ENCODE peak calls at places on chromosomes 11 and 22, in five cellular contexts. V is cardiac muscle cell, N is Caco-2, F is GM06990, W is kidney. Z is an unnamed sample.

GRCh38 chr11:107696140-107696539 is 15.7 kb downstream of the SLN start:
- DNase-seq in N (no peak), V (no peak), F (no peak), W (no peak), Z (peak)

GRCh38 chr22:31040542-31041398 is 40.3 kb upstream of the SMTN start:
- DNase-seq in F (no peak), V (no peak), N (no peak), W (no peak), Z (no peak)

GRCh38 chr11:15754221-15754620 is 602.1 kb downstream of the SOX6 start:
- DNase-seq in W (no peak), N (no peak), V (no peak), F (no peak), Z (no peak)

GRCh38 chr11:78419327-78419726 is 1.7 kb upstream of the GAB2 start:
- DNase-seq in W (no peak), F (no peak), V (no peak), N (no peak), Z (peak)

GRCh38 chr22:37487559-37487958 is 1.4 kb upstream of the MFNG start:
- DNase-seq in F (no peak), W (no peak), V (no peak), N (no peak), Z (no peak)

GRCh38 chr11:117179048-117179999 is 781 bp downstream of the SIDT2 start:
- DNase-seq in N (peak), F (peak), W (peak), V (peak), Z (no peak)

GRCh38 chr11:19849107-19849789 is 136.6 kb downstream of the NAV2 start:
- DNase-seq in F (no peak), N (no peak), W (no peak), V (peak), Z (no peak)

GRCh38 chr11:17598700-17599459 is 51.8 kb downstream of the OTOG start:
- DNase-seq in N (peak), F (peak), W (peak), V (peak), Z (no peak)

GRCh38 chr11:45180888-45181594 is 34.6 kb downstream of the PRDM11 start:
- DNase-seq in V (no peak), N (peak), F (no peak), W (peak), Z (no peak)
- H3K4me3 ChIP-seq in V (peak), N (peak), F (peak), W (peak), Z (peak)

DNA sequence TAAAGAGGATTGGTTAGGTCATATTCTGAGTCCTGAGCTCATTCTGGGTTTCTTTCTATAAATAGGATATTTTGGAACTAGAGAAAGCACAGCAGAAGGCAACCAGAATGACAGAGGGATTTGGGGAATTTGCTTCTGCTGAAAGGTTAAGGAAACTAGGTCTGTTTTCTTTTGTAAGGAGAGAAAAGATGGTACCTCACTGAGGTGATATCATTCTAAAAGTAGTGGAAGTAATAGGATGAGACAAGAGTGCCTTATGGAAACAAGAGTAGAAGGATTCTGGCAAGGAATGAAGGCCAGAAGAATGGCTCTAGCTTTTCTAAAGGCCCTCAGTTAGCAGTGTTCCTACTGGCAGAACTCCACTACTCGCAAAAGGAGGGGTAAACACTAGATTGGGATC is 26.7 kb upstream of the BDNF start:
- DNase-seq in N (no peak), W (no peak), F (no peak), V (no peak), Z (no peak)
- TF ChIP-seq CTCF in N (no peak), W (no peak), F (no peak), V (no peak), Z (no peak)

GRCh38 chr22:50197856-50198623 is 2.8 kb upstream of the SELENOO start:
- DNase-seq in V (no peak), N (no peak), W (no peak), F (no peak), Z (no peak)
- H3K4me3 ChIP-seq in V (no peak), N (no peak), W (no peak), F (no peak), Z (no peak)

GRCh38 chr11:123755813-123756212 is 1.5 kb upstream of the OR6X1 start:
- DNase-seq in V (no peak), W (no peak), F (no peak), N (no peak), Z (no peak)
- TF ChIP-seq CTCF in V (no peak), W (no peak), F (no peak), N (no peak), Z (no peak)

DNA sequence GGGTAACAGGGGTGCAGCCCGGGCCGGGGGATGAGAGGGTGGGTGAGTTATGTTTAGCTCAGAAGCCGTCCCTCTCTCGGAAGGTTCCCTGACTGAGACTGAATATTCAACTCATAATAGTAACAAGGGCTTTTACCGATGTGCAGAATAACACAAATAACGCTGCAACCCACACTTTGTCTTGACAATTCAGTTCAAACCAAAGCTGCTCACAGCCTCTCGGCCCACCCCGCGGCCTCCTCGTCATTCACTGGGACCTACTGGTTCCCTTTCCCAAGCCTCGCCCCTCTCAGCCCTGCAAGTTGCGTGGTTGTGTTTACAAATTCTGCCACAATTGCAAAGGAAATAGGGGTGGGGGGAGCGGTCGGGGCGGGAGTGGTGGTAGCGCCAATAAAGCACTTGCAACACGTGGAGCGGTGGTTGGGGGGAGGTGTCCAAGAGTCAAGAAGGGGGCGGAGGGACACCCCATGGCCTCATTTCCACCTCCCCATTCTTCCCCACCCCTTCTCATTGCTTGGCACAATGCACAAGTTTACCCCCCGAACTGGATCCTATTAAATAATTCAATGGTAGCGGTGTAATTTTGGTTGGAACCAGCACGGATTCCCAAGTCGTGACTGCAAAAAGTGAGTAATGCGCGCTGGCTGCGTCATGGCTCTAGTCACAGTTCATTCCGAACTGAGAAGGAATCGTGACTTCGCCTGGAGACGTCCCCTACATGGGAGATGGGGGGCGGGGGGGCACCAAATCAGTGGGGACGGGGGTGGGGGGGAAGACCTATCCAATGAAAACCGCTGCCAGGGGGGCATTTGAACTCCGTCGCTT is 102.0 kb upstream of the HSD17B12 start:
- DNase-seq in W (no peak), F (no peak), N (no peak), V (no peak), Z (no peak)
- H3K4me3 ChIP-seq in W (peak), F (peak), N (peak), V (peak), Z (peak)